ENCODE peak calls at places on chromosomes 6 and 20, in seven cellular contexts. M is effector memory CD8-positive, alpha-beta T cell; B is Kasumi-1; Q is activated T-helper 1 cell treated with Interleukin-2 at 50 U/mL for 16 hours; E is colonic mucosa; P is dermis blood vessel endothelial cell; J is germinal center. Y is an unnamed sample.

GRCh38 chr6:155832596-155832995 is 377.0 kb upstream of the NOX3 start:
- DNase-seq in P (peak), E (no peak), Q (no peak), M (no peak), J (no peak), B (no peak), Y (no peak)

GRCh38 chr20:33298391-33298790 is 15.4 kb downstream of the BPIFB1 start:
- DNase-seq in Q (no peak), E (no peak), M (no peak), B (no peak), J (no peak), P (no peak), Y (no peak)

GRCh38 chr20:40933758-40934157 is 94.9 kb upstream of the TOP1 start:
- DNase-seq in P (no peak), E (no peak), B (no peak), J (no peak), M (no peak), Q (no peak), Y (no peak)

GRCh38 chr6:160767019-160767646 is 65.1 kb downstream of the PLG start:
- DNase-seq in Q (peak), E (peak), P (peak), B (no peak), M (peak), J (peak), Y (no peak)

GRCh38 chr6:116616757-116617093 is 446 bp downstream of the RSPH4A start:
- DNase-seq in J (peak), M (peak), Q (no peak), E (no peak), B (peak), P (no peak), Y (no peak)

GRCh38 chr6:6248651-6249050 is 71.8 kb downstream of the F13A1 start:
- DNase-seq in E (no peak), Q (no peak), P (no peak), B (no peak), J (no peak), M (no peak), Y (no peak)

GRCh38 chr6:31634131-31634530 is 13.6 kb downstream of the PRRC2A start:
- DNase-seq in M (no peak), P (no peak), J (no peak), E (no peak), Q (no peak), B (no peak), Y (no peak)

GRCh38 chr20:32823078-32823477 is 3.3 kb downstream of the MAPRE1 start:
- DNase-seq in E (no peak), M (no peak), Q (no peak), J (no peak), B (peak), P (peak), Y (no peak)

Y was measured in cortex of kidney.